ENCODE peak calls at places on chromosome 19, in six cellular contexts. E, P, K, G, Y and T are unnamed samples.

GRCh38 chr19:31838163-31838798 is 489.0 kb upstream of the TSHZ3 start:
- DNase-seq in P (no peak), E (peak; percentile 7), G (no peak), Y (no peak), K (no peak), T (no peak)

GRCh38 chr19:44689290-44690130 is 9.4 kb upstream of the CEACAM16 start:
- DNase-seq in K (peak; percentile 34), Y (peak; percentile 88), G (peak; percentile 78), P (peak; percentile 91), E (peak; percentile 53), T (peak; percentile 87)

GRCh38 chr19:51799311-51799997 is 4.5 kb downstream of the FPR3 start:
- DNase-seq in E (peak; percentile 64), G (peak; percentile 14), Y (no peak), P (peak; percentile 94), K (peak; percentile 76), T (no peak)

GRCh38 chr19:3336351-3336679 is 30.1 kb upstream of the NFIC start:
- DNase-seq in E (no peak), G (no peak), K (no peak), P (no peak), Y (no peak), T (no peak)

GRCh38 chr19:43704002-43704705 is 11.7 kb upstream of the IRGC start:
- DNase-seq in G (no peak), K (no peak), P (no peak), Y (no peak), E (no peak), T (no peak)

GRCh38 chr19:38031423-38031770 is 124.4 kb downstream of the SIPA1L3 start:
- DNase-seq in Y (no peak), K (no peak), P (no peak), E (no peak), G (no peak), T (no peak)

GRCh38 chr19:38173324-38174041 is 50.5 kb downstream of the DPF1 start:
- DNase-seq in E (peak; percentile 93), Y (no peak), G (peak; percentile 76), K (no peak), P (peak; percentile 92), T (no peak)

GRCh38 chr19:17873661-17874422 is 2.1 kb downstream of the SLC5A5 start:
- DNase-seq in G (peak; percentile 98), E (no peak), Y (peak; percentile 77), K (no peak), P (no peak), T (peak; percentile 99)

GRCh38 chr19:16106121-16106520 is 5.6 kb upstream of the RAB8A start:
- DNase-seq in P (no peak), G (no peak), E (no peak), Y (no peak), K (no peak), T (no peak)

GRCh38 chr19:13429563-13429962 is 76.7 kb downstream of the CACNA1A start:
- DNase-seq in P (no peak), E (no peak), Y (no peak), G (no peak), K (no peak), T (no peak)

GRCh38 chr19:10295847-10296591 is 6.3 kb downstream of the ICAM5 start:
- DNase-seq in K (no peak), G (peak; percentile 58), P (no peak), E (no peak), Y (no peak), T (peak; percentile 93)

GRCh38 chr19:35451278-35452096 is 3.4 kb downstream of the FFAR2 start:
- DNase-seq in Y (no peak), G (no peak), K (no peak), P (no peak), E (no peak), T (no peak)

GRCh38 chr19:34972163-34972705 is 8.2 kb upstream of the ZNF792 start:
- DNase-seq in K (no peak), Y (no peak), G (no peak), E (no peak), P (peak; percentile 61), T (no peak)

DNA sequence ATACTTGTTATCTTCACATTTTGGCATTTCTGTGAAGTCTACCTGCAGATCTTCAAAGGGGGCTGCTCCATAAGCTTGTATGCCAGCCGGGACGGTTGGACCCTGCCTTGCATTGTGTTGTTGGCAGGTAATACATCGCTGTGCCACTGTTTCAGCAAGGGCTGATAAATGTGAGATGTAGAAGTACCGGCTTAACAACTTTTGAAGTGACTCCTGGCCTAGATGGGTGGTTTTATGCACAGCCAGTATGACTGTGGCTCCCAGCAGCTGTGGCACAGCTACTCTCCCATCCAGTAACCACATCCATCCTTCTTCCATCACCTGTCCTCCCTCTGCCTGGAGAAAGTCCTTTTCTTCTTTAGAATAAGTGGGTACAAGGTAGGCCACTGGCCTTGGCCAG is 19.7 kb downstream of the ZNF700 start:
- DNase-seq in P (no peak), E (no peak), G (no peak), K (no peak), Y (no peak), T (no peak)
- H3K4me3 ChIP-seq in P (no peak overlapping the region), E (no peak overlapping the region), G (no peak overlapping the region), K (no peak overlapping the region), Y (no peak overlapping the region), T (no peak overlapping the region)

DNA sequence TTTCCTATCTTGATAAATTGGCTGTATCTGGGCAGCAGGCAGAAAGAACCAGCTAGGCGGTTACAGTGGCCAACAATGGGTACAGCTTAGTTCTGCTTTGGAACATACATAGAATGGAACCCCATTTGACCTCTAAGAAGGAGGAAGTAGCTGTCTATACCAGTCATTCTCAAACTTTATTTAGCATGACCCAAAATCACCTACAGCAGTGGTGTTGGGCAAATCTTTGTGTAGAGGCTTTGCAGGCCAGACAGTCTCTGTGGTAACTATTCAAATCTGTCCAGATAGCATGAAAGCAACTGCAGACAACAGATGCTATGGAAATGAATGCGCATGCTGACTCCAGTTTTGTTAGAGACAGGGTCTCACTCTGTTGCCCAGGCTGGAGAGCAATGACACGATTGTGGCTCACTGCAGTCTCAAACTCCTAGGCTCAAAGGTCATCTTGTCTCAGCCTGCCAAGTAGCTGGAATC is 12.0 kb upstream of the KCNC3 start:
- DNase-seq in K (no peak), P (no peak), E (no peak), G (no peak), Y (no peak), T (no peak)
- H3K4me3 ChIP-seq in K (no peak overlapping the region), P (no peak overlapping the region), E (no peak overlapping the region), G (no peak overlapping the region), Y (no peak overlapping the region), T (no peak overlapping the region)

GRCh38 chr19:50513746-50514345 is at the start of gene ASPDH:
- DNase-seq in G (peak; percentile 67), P (no peak), Y (peak; percentile 58), K (no peak), E (no peak), T (peak; percentile 77)

GRCh38 chr19:50510700-50511068 is 307 bp downstream of the JOSD2 start:
- DNase-seq in P (no peak), Y (no peak), E (no peak), G (no peak), K (no peak), T (peak; percentile 97)

GRCh38 chr19:50512999-50513745 is 541 bp downstream of the ASPDH start:
- DNase-seq in K (no peak), E (no peak), G (no peak), Y (peak; percentile 25), P (no peak), T (peak; percentile 33)

GRCh38 chr19:50511069-50511822 is at the start of gene JOSD2:
- DNase-seq in K (peak; percentile 98), P (peak; percentile 99), E (peak; percentile 98), Y (peak; percentile 99), G (peak; percentile 94), T (peak; percentile 98)

DNA sequence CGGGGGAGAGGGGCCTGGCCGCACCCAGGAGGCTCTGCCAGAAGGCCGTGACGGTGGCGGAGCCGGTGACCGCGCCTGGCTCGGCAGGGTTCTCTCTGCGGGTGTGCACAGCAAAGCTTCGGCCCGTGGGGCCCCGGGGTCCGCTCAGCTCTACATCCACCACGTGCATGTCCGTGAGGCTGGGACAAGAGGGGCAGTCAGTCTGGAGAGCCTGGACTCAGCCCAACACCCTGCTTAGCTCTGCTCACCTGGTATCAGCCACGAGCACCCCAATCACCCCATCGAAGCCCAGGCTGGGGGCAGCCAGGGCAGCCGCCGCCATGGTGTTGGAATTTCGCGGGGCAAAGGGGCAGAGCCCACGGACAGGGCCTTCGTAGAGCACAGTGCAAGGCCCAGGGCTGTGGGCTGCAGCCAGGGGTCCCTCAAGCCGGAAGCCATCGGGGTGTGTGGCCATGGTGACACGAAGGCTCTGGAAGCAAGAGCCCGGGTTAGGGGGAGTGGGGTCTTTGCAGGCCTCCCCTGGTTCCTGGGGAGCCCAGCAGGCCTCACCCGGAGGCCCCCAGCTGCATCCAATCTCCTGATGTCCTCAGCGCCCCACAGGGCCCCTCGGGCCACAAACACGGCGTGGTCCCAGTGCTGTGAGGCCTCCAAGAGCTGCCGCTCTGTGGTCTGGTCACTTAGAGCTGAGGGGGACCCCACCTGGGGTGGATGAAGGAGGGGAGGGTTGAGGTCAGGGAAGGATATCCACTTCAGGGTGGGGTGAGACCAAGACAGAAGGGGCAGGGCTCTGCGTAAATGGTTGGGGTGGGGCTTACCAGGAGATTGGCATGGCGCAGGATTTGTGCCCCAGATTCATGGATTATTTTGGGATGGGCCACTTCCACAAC is 1.4 kb downstream of the ASPDH start:
- DNase-seq in G (no peak), K (no peak), Y (peak; percentile 84), E (no peak), P (no peak), T (peak; percentile 58)
- H3K4me3 ChIP-seq in G (no peak overlapping the region), K (no peak overlapping the region), Y (no peak overlapping the region), E (peak overlapping the region; percentile 87), P (no peak overlapping the region), T (no peak overlapping the region)

GRCh38 chr19:919157-920050 is 2.3 kb downstream of the KISS1R start:
- DNase-seq in E (no peak), Y (peak; percentile 83), G (no peak), P (no peak), K (no peak), T (peak; percentile 84)

GRCh38 chr19:917323-918151 is at the start of gene KISS1R:
- DNase-seq in P (no peak), K (no peak), G (peak; percentile 84), Y (peak; percentile 81), E (no peak), T (peak; percentile 97)

GRCh38 chr19:918152-918437 is 962 bp downstream of the KISS1R start:
- DNase-seq in P (no peak), K (no peak), G (no peak), E (no peak), Y (no peak), T (no peak)

GRCh38 chr19:918481-919156 is 1.5 kb downstream of the KISS1R start:
- DNase-seq in Y (peak; percentile 85), P (no peak), K (no peak), G (no peak), E (no peak), T (peak; percentile 86)

DNA sequence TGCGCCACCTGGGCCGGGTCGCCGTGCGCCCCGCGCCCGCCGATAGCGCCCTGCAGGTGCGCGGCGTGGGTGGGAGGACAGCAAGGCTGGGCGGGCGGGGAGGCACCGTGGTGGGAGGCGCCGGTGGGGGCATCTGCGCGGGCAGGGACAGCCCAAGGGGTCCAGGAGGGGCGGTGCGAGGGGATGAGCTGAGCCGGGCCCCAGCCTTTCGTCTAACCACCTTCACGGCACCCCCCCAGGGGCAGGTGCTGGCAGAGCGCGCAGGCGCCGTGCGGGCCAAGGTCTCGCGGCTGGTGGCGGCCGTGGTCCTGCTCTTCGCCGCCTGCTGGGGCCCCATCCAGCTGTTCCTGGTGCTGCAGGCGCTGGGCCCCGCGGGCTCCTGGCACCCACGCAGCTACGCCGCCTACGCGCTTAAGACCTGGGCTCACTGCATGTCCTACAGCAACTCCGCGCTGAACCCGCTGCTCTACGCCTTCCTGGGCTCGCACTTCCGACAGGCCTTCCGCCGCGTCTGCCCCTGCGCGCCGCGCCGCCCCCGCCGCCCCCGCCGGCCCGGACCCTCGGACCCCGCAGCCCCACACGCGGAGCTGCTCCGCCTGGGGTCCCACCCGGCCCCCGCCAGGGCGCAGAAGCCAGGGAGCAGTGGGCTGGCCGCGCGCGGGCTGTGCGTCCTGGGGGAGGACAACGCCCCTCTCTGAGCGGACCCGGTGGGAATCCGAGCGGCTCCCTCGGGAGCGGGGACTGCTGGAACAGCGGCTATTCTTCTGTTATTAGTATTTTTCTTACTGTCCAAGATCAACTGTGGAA is 3.1 kb downstream of the KISS1R start:
- DNase-seq in P (no peak), K (no peak), E (no peak), G (no peak), Y (peak; percentile 88), T (peak; percentile 93)
- H3K4me3 ChIP-seq in P (no peak overlapping the region), K (no peak overlapping the region), E (peak overlapping the region; percentile 24), G (peak overlapping the region; percentile 35), Y (peak overlapping the region; percentile 11), T (peak overlapping the region; percentile 39)